ENCODE peak calls at places on chromosomes 3 and 15, in four cellular contexts. V, D, K and L are unnamed samples.

GRCh38 chr15:44585633-44586032 is 48.7 kb downstream of the EIF3J start:
- DNase-seq in D (no peak), K (no peak), V (no peak), L (peak; percentile 60)

GRCh38 chr15:98904466-98905048 is 103.0 kb downstream of the PGPEP1L start:
- DNase-seq in K (peak; percentile 43), D (peak; percentile 32), V (peak; percentile 65), L (no peak)

GRCh38 chr3:31575448-31575847 is 42.7 kb downstream of the STT3B start:
- DNase-seq in V (no peak), D (no peak), K (no peak), L (no peak)

GRCh38 chr15:64775551-64776401 is at the start of gene RBPMS2:
- DNase-seq in D (no peak), K (peak; percentile 26), V (no peak), L (peak; percentile 91)

GRCh38 chr3:27387625-27388024 is 18.4 kb upstream of the NEK10 start:
- DNase-seq in D (no peak), V (no peak), K (no peak), L (no peak)

GRCh38 chr3:128324911-128325592 is 141.6 kb downstream of the DNAJB8 start:
- DNase-seq in D (no peak), K (no peak), V (no peak), L (peak; percentile 32)

GRCh38 chr15:99249270-99249817 is at the start of gene TTC23:
- DNase-seq in K (peak; percentile 41), V (no peak), D (no peak), L (peak; percentile 83)

GRCh38 chr3:73399106-73399505 is 225.6 kb downstream of the PDZRN3 start:
- DNase-seq in V (no peak), K (no peak), D (no peak), L (no peak)

GRCh38 chr15:70762469-70763119 is 764 bp downstream of the UACA start:
- DNase-seq in D (no peak), V (no peak), K (peak; percentile 39), L (peak; percentile 60)

GRCh38 chr3:132006605-132007204 is 28.1 kb downstream of the CPNE4 start:
- DNase-seq in K (peak; percentile 33), D (peak; percentile 46), V (peak; percentile 33), L (peak; percentile 73)

GRCh38 chr15:85625431-85625830 is 169.3 kb downstream of the KLHL25 start:
- DNase-seq in V (no peak), D (no peak), K (no peak), L (no peak)

GRCh38 chr3:170383567-170383966 is 26.1 kb downstream of the SKIL start:
- DNase-seq in K (no peak), D (no peak), V (no peak), L (peak; percentile 83)

GRCh38 chr3:112519424-112520001 is 20.2 kb upstream of the BTLA start:
- DNase-seq in D (peak; percentile 74), V (peak; percentile 90), K (peak; percentile 8), L (peak; percentile 1)

GRCh38 chr3:17021614-17022013 is 136.9 kb downstream of the PLCL2 start:
- DNase-seq in V (no peak), D (no peak), K (no peak), L (no peak)

GRCh38 chr3:197209366-197210260 is 88.8 kb downstream of the DLG1 start:
- DNase-seq in V (peak; percentile 15), K (no peak), D (no peak), L (no peak)

GRCh38 chr3:159751754-159752153 is 236.9 kb upstream of the IL12A start:
- DNase-seq in V (no peak), K (no peak), D (no peak), L (no peak)

GRCh38 chr15:26066896-26067295 is 203.8 kb upstream of the ATP10A start:
- DNase-seq in D (no peak), V (no peak), K (no peak), L (no peak)

GRCh38 chr15:90340345-90340744 is 11.7 kb upstream of the ZNF774 start:
- DNase-seq in V (no peak), D (peak; percentile 28), K (no peak), L (no peak)

GRCh38 chr15:81256916-81257315 is 60.2 kb downstream of the IL16 start:
- DNase-seq in D (no peak), K (no peak), V (peak; percentile 58), L (peak; percentile 78)

GRCh38 chr3:63791974-63792373 is 27.1 kb upstream of the C3orf49 start:
- DNase-seq in D (no peak), V (no peak), K (no peak), L (peak; percentile 15)